ENCODE peak calls at places on chromosomes 11 and 22, in four cellular contexts. N is SW 1271, Q is amygdala, O is lung. C is an unnamed sample.

GRCh38 chr11:72441647-72442267 is 7.4 kb upstream of the CLPB start:
- DNase-seq in Q (no peak), O (no peak), N (no peak), C (peak; percentile 40)

GRCh38 chr11:30196400-30197206 is 34.2 kb upstream of the FSHB start:
- DNase-seq in N (peak; percentile 12), O (peak; percentile 48), Q (peak; percentile 51), C (peak; percentile 42)

GRCh38 chr11:131422491-131422890 is 52.1 kb downstream of the NTM start:
- DNase-seq in N (peak; percentile 13), O (no peak), Q (no peak), C (no peak)

GRCh38 chr11:132744771-132745170 is 787.5 kb downstream of the OPCML start:
- DNase-seq in Q (no peak), N (no peak), O (no peak), C (no peak)

GRCh38 chr22:47401976-47402770 is 639.7 kb downstream of the TBC1D22A start:
- DNase-seq in N (no peak), Q (no peak), O (no peak), C (no peak)

GRCh38 chr11:121582296-121582695 is 129.5 kb upstream of the SORL1-AS1 start:
- DNase-seq in Q (no peak), O (no peak), N (no peak), C (no peak)

GRCh38 chr11:47177229-47177845 is 658 bp upstream of the ARFGAP2 start:
- DNase-seq in N (peak; percentile 73), O (peak; percentile 78), Q (peak; percentile 70), C (peak; percentile 80)

GRCh38 chr11:55826919-55827318 is at the start of gene OR5L2:
- DNase-seq in O (no peak), N (no peak), Q (no peak), C (no peak)

GRCh38 chr11:5504403-5504891 is 5.3 kb downstream of the UBQLN3 start:
- DNase-seq in Q (no peak), O (no peak), N (no peak), C (no peak)

GRCh38 chr11:35289821-35290220 is 129.5 kb downstream of the SLC1A2 start:
- DNase-seq in Q (no peak), N (no peak), O (no peak), C (peak; percentile 28)

GRCh38 chr11:86666193-86666592 is 6.2 kb downstream of the ME3 start:
- DNase-seq in N (no peak), Q (no peak), O (no peak), C (no peak)

GRCh38 chr22:36027960-36028645 is 521 bp downstream of the RBFOX2 start:
- DNase-seq in Q (no peak), O (peak; percentile 31), N (no peak), C (no peak)

GRCh38 chr11:8288166-8288772 is 24.6 kb upstream of the LMO1 start:
- DNase-seq in N (no peak), Q (no peak), O (no peak), C (no peak)

GRCh38 chr11:58561394-58562102 is 14.1 kb downstream of the LPXN start:
- DNase-seq in Q (no peak), N (no peak), O (no peak), C (no peak)

GRCh38 chr22:23380911-23381310 is 199.2 kb downstream of the IGLL1 start:
- DNase-seq in O (no peak), Q (no peak), N (no peak), C (no peak)

GRCh38 chr11:13942908-13943505 is 19.5 kb upstream of the SPON1 start:
- DNase-seq in O (no peak), Q (no peak), N (peak; percentile 68), C (peak; percentile 94)

GRCh38 chr11:48169706-48170105 is 46.9 kb upstream of the OR4B1 start:
- DNase-seq in O (no peak), Q (no peak), N (no peak), C (no peak)

C was measured in amniotic epithelial cell.